ENCODE peak calls at places on chromosomes 4 and X, in ten cellular contexts. Y, H, V, W, S, U, C, T, M and O are unnamed samples.

GRCh38 chr4:66372706-66373105 is 702.4 kb upstream of the EPHA5 start:
- DNase-seq in S (no peak), W (no peak), C (no peak), V (no peak), H (no peak), U (no peak), Y (no peak), M (no peak), T (no peak), O (no peak)

GRCh38 chr4:7539659-7540058 is 104.9 kb upstream of the PSAPL1 start:
- DNase-seq in M (no peak), Y (no peak), S (peak; percentile 47), U (peak; percentile 12), V (peak; percentile 79), W (no peak), T (peak; percentile 56), H (peak; percentile 1), C (no peak), O (no peak)

GRCh38 chr4:107379054-107379869 is 340.8 kb downstream of the PAPSS1 start:
- DNase-seq in M (no peak), V (no peak), W (no peak), T (no peak), S (no peak), U (no peak), Y (no peak), C (no peak), H (no peak), O (peak; percentile 31)

GRCh38 chrX:7286461-7286860 is 138.5 kb upstream of the PUDP start:
- DNase-seq in C (no peak), W (no peak), V (no peak), M (no peak), H (no peak), T (no peak), S (no peak), U (no peak), Y (no peak), O (no peak)

GRCh38 chr4:65508169-65508568 is 162.1 kb downstream of the EPHA5 start:
- DNase-seq in M (no peak), H (no peak), W (no peak), U (no peak), Y (no peak), C (no peak), S (no peak), V (no peak), T (no peak), O (peak; percentile 34)

GRCh38 chr4:163167333-163167626 is 590 bp upstream of the NAF1 start:
- DNase-seq in C (no peak), V (no peak), T (no peak), Y (no peak), U (no peak), W (no peak), S (peak; percentile 21), M (no peak), H (no peak), O (no peak)

GRCh38 chrX:47483310-47484268 is 567 bp upstream of the ZNF41 start:
- DNase-seq in S (no peak), H (no peak), Y (no peak), T (no peak), C (no peak), V (no peak), M (peak; percentile 22), U (no peak), W (no peak), O (peak; percentile 33)

GRCh38 chrX:11867610-11868345 is 109.7 kb downstream of the MSL3 start:
- DNase-seq in V (no peak), H (no peak), S (no peak), C (no peak), Y (no peak), T (no peak), U (no peak), W (no peak), M (no peak), O (no peak)

GRCh38 chr4:36349904-36350554 is 68.6 kb downstream of the DTHD1 start:
- DNase-seq in Y (no peak), T (no peak), W (peak; percentile 42), H (no peak), S (no peak), C (no peak), V (no peak), U (no peak), M (no peak), O (peak; percentile 29)

GRCh38 chr4:10107111-10108091 is 9.2 kb downstream of the WDR1 start:
- DNase-seq in U (no peak), Y (no peak), C (no peak), V (no peak), H (no peak), W (no peak), T (no peak), M (peak; percentile 18), S (no peak), O (no peak)

GRCh38 chr4:52627876-52628275 is 31.2 kb downstream of the USP46 start:
- DNase-seq in S (no peak), M (peak; percentile 15), H (no peak), V (no peak), U (no peak), T (no peak), C (no peak), Y (no peak), W (no peak), O (no peak)

GRCh38 chr4:90586799-90587198 is 459.6 kb downstream of the CCSER1 start:
- DNase-seq in C (no peak), W (no peak), V (no peak), S (no peak), H (no peak), T (no peak), U (no peak), Y (no peak), M (no peak), O (no peak)

GRCh38 chr4:119592708-119593298 is 35.8 kb downstream of the PDE5A start:
- DNase-seq in M (no peak), H (no peak), Y (no peak), W (no peak), S (no peak), V (no peak), T (no peak), U (no peak), C (no peak), O (no peak)

GRCh38 chr4:165877291-165877690 is 4.3 kb downstream of the TLL1 start:
- DNase-seq in V (no peak), Y (no peak), S (no peak), U (no peak), C (no peak), H (no peak), T (no peak), W (no peak), M (no peak), O (no peak)

GRCh38 chr4:6991771-6992557 is 51.2 kb upstream of the TADA2B start:
- DNase-seq in M (no peak), H (no peak), C (no peak), W (no peak), S (no peak), V (no peak), U (no peak), T (no peak), Y (no peak), O (peak; percentile 93)

GRCh38 chr4:153222162-153222789 is 18.0 kb downstream of the TRIM2 start:
- DNase-seq in Y (peak; percentile 6), U (no peak), H (no peak), M (peak; percentile 35), W (no peak), C (no peak), V (peak; percentile 11), T (no peak), S (peak; percentile 11), O (peak; percentile 73)

GRCh38 chr4:150402968-150403367 is 179.0 kb upstream of the MAB21L2 start:
- DNase-seq in Y (no peak), M (peak; percentile 13), S (peak; percentile 10), U (no peak), H (no peak), V (peak; percentile 13), W (no peak), T (no peak), C (no peak), O (no peak)

GRCh38 chr4:61572160-61572559 is 372.0 kb downstream of the ADGRL3 start:
- DNase-seq in M (no peak), C (no peak), V (no peak), U (no peak), T (no peak), W (no peak), Y (no peak), H (no peak), S (no peak), O (peak; percentile 52)

GRCh38 chr4:81375745-81376144 is 96.0 kb downstream of the RASGEF1B start:
- DNase-seq in V (no peak), U (no peak), H (no peak), M (no peak), W (no peak), T (no peak), C (no peak), Y (no peak), S (no peak), O (no peak)

GRCh38 chr4:38979511-38980230 is 52.5 kb downstream of the TMEM156 start:
- DNase-seq in S (no peak), H (no peak), C (no peak), Y (no peak), V (no peak), M (no peak), T (no peak), W (no peak), U (no peak), O (no peak)

GRCh38 chr4:48877827-48878535 is 28.6 kb downstream of the OCIAD2 start:
- DNase-seq in H (no peak), M (no peak), T (no peak), Y (no peak), W (no peak), S (no peak), V (no peak), C (no peak), U (no peak), O (no peak)